ENCODE peak calls at places on chromosomes 16 and 17, in seven cellular contexts. One of them, this sample, is unnamed.

GRCh38 chr17:2971851-2972250 is 91.6 kb downstream of the OR1D5 start:
- DNase-seq in uterus: no peak
- DNase-seq in MM.1S: no peak
- DNase-seq in upper lobe of right lung: no peak
- DNase-seq in WERI-Rb-1: no peak
- DNase-seq in cardiac fibroblast: no peak
- DNase-seq in mammary epithelial cell: no peak
- DNase-seq in this sample: no peak

GRCh38 chr16:24208710-24209109 is 47.4 kb upstream of the CACNG3 start:
- DNase-seq in uterus: no peak
- DNase-seq in MM.1S: no peak
- DNase-seq in upper lobe of right lung: no peak
- DNase-seq in WERI-Rb-1: peak; percentile 95
- DNase-seq in cardiac fibroblast: no peak
- DNase-seq in mammary epithelial cell: no peak
- DNase-seq in this sample: no peak

GRCh38 chr17:8448310-8448709 is 12.6 kb downstream of the NDEL1 start:
- DNase-seq in uterus: no peak
- DNase-seq in MM.1S: no peak
- DNase-seq in upper lobe of right lung: no peak
- DNase-seq in WERI-Rb-1: no peak
- DNase-seq in cardiac fibroblast: no peak
- DNase-seq in mammary epithelial cell: no peak
- DNase-seq in this sample: no peak

GRCh38 chr17:16352838-16353701 is at the start of gene CENPV:
- DNase-seq in uterus: peak; percentile 48
- DNase-seq in MM.1S: no peak
- DNase-seq in upper lobe of right lung: peak; percentile 79
- DNase-seq in WERI-Rb-1: peak; percentile 64
- DNase-seq in cardiac fibroblast: no peak
- DNase-seq in mammary epithelial cell: peak; percentile 37
- DNase-seq in this sample: no peak

GRCh38 chr17:31489295-31490018 is 98.0 kb downstream of the RAB11FIP4 start:
- DNase-seq in uterus: no peak
- DNase-seq in MM.1S: no peak
- DNase-seq in upper lobe of right lung: peak; percentile 80
- DNase-seq in WERI-Rb-1: no peak
- DNase-seq in cardiac fibroblast: no peak
- DNase-seq in mammary epithelial cell: no peak
- DNase-seq in this sample: no peak

GRCh38 chr17:8221663-8222379 is 11.4 kb upstream of the AURKB start:
- DNase-seq in uterus: peak; percentile 93
- DNase-seq in MM.1S: peak; percentile 87
- DNase-seq in upper lobe of right lung: peak; percentile 88
- DNase-seq in WERI-Rb-1: peak; percentile 81
- DNase-seq in cardiac fibroblast: peak; percentile 96
- DNase-seq in mammary epithelial cell: peak; percentile 88
- DNase-seq in this sample: peak; percentile 56

GRCh38 chr16:81405702-81406113 is 38.9 kb upstream of the CMIP start:
- DNase-seq in uterus: no peak
- DNase-seq in MM.1S: no peak
- DNase-seq in upper lobe of right lung: no peak
- DNase-seq in WERI-Rb-1: no peak
- DNase-seq in cardiac fibroblast: peak; percentile 95
- DNase-seq in mammary epithelial cell: peak; percentile 98
- DNase-seq in this sample: peak; percentile 95

GRCh38 chr17:80261159-80261894 is 675 bp downstream of the RNF213 start:
- DNase-seq in uterus: peak; percentile 53
- DNase-seq in MM.1S: peak; percentile 42
- DNase-seq in upper lobe of right lung: peak; percentile 84
- DNase-seq in WERI-Rb-1: peak; percentile 81
- DNase-seq in cardiac fibroblast: peak; percentile 75
- DNase-seq in mammary epithelial cell: peak; percentile 57
- DNase-seq in this sample: no peak

GRCh38 chr16:10749680-10750035 is 6.0 kb downstream of the NUBP1 start:
- DNase-seq in uterus: no peak
- DNase-seq in MM.1S: no peak
- DNase-seq in upper lobe of right lung: peak; percentile 20
- DNase-seq in WERI-Rb-1: peak; percentile 19
- DNase-seq in cardiac fibroblast: peak; percentile 9
- DNase-seq in mammary epithelial cell: peak; percentile 57
- DNase-seq in this sample: no peak

GRCh38 chr16:67254809-67255552 is 6.2 kb downstream of the SLC9A5 start:
- DNase-seq in uterus: no peak
- DNase-seq in MM.1S: no peak
- DNase-seq in upper lobe of right lung: no peak
- DNase-seq in WERI-Rb-1: no peak
- DNase-seq in cardiac fibroblast: no peak
- DNase-seq in mammary epithelial cell: no peak
- DNase-seq in this sample: no peak

GRCh38 chr17:9360610-9361571 is 214.7 kb downstream of the STX8 start:
- DNase-seq in uterus: no peak
- DNase-seq in MM.1S: no peak
- DNase-seq in upper lobe of right lung: no peak
- DNase-seq in WERI-Rb-1: no peak
- DNase-seq in cardiac fibroblast: peak; percentile 74
- DNase-seq in mammary epithelial cell: peak; percentile 12
- DNase-seq in this sample: peak; percentile 50

GRCh38 chr16:86723699-86724098 is 145.3 kb downstream of the FOXL1 start:
- DNase-seq in uterus: no peak
- DNase-seq in MM.1S: no peak
- DNase-seq in upper lobe of right lung: no peak
- DNase-seq in WERI-Rb-1: no peak
- DNase-seq in cardiac fibroblast: no peak
- DNase-seq in mammary epithelial cell: no peak
- DNase-seq in this sample: no peak

GRCh38 chr16:2817496-2818277 is 650 bp downstream of the PRSS21 start:
- DNase-seq in uterus: no peak
- DNase-seq in MM.1S: no peak
- DNase-seq in upper lobe of right lung: no peak
- DNase-seq in WERI-Rb-1: peak; percentile 3
- DNase-seq in cardiac fibroblast: no peak
- DNase-seq in mammary epithelial cell: no peak
- DNase-seq in this sample: no peak

GRCh38 chr17:73281926-73282325 is 20.2 kb upstream of the CPSF4L start:
- DNase-seq in uterus: no peak
- DNase-seq in MM.1S: no peak
- DNase-seq in upper lobe of right lung: no peak
- DNase-seq in WERI-Rb-1: no peak
- DNase-seq in cardiac fibroblast: no peak
- DNase-seq in mammary epithelial cell: no peak
- DNase-seq in this sample: no peak

GRCh38 chr17:37107406-37108083 is 158.8 kb downstream of the AATF start:
- DNase-seq in uterus: no peak
- DNase-seq in MM.1S: no peak
- DNase-seq in upper lobe of right lung: peak; percentile 85
- DNase-seq in WERI-Rb-1: no peak
- DNase-seq in cardiac fibroblast: no peak
- DNase-seq in mammary epithelial cell: peak; percentile 76
- DNase-seq in this sample: no peak

GRCh38 chr16:29978564-29979270 is 5.0 kb downstream of the TAOK2 start:
- DNase-seq in uterus: no peak
- DNase-seq in MM.1S: no peak
- DNase-seq in upper lobe of right lung: peak; percentile 42
- DNase-seq in WERI-Rb-1: no peak
- DNase-seq in cardiac fibroblast: no peak
- DNase-seq in mammary epithelial cell: no peak
- DNase-seq in this sample: no peak

GRCh38 chr17:67274466-67274865 is 29.5 kb upstream of the HELZ start:
- DNase-seq in uterus: no peak
- DNase-seq in MM.1S: no peak
- DNase-seq in upper lobe of right lung: no peak
- DNase-seq in WERI-Rb-1: no peak
- DNase-seq in cardiac fibroblast: no peak
- DNase-seq in mammary epithelial cell: no peak
- DNase-seq in this sample: no peak

GRCh38 chr16:49333268-49333597 is 40.4 kb upstream of the C16orf78 start:
- DNase-seq in uterus: no peak
- DNase-seq in MM.1S: no peak
- DNase-seq in upper lobe of right lung: no peak
- DNase-seq in WERI-Rb-1: no peak
- DNase-seq in cardiac fibroblast: no peak
- DNase-seq in mammary epithelial cell: no peak
- DNase-seq in this sample: no peak
- TF ChIP-seq CTCF in uterus: no peak
- TF ChIP-seq CTCF in MM.1S: no peak
- TF ChIP-seq CTCF in upper lobe of right lung: no peak
- TF ChIP-seq CTCF in WERI-Rb-1: no peak
- TF ChIP-seq CTCF in cardiac fibroblast: no peak
- TF ChIP-seq CTCF in mammary epithelial cell: no peak
- TF ChIP-seq CTCF in this sample: no peak

GRCh38 chr17:38748329-38749221 is at the start of gene PCGF2:
- DNase-seq in uterus: peak; percentile 96
- DNase-seq in MM.1S: no peak
- DNase-seq in upper lobe of right lung: peak; percentile 94
- DNase-seq in WERI-Rb-1: peak; percentile 97
- DNase-seq in cardiac fibroblast: peak; percentile 90
- DNase-seq in mammary epithelial cell: peak; percentile 69
- DNase-seq in this sample: peak; percentile 25

GRCh38 chr17:38751144-38751802 is 1.3 kb upstream of the PSMB3 start:
- DNase-seq in uterus: no peak
- DNase-seq in MM.1S: peak; percentile 26
- DNase-seq in upper lobe of right lung: no peak
- DNase-seq in WERI-Rb-1: peak; percentile 43
- DNase-seq in cardiac fibroblast: no peak
- DNase-seq in mammary epithelial cell: peak; percentile 32
- DNase-seq in this sample: no peak

GRCh38 chr17:38749222-38750043 is 1.3 kb upstream of the PCGF2 start:
- DNase-seq in uterus: peak; percentile 91
- DNase-seq in MM.1S: no peak
- DNase-seq in upper lobe of right lung: peak; percentile 94
- DNase-seq in WERI-Rb-1: peak; percentile 90
- DNase-seq in cardiac fibroblast: peak; percentile 73
- DNase-seq in mammary epithelial cell: peak; percentile 67
- DNase-seq in this sample: peak; percentile 9

GRCh38 chr17:38750312-38751121 is 2.0 kb upstream of the PSMB3 start:
- DNase-seq in uterus: no peak
- DNase-seq in MM.1S: peak; percentile 24
- DNase-seq in upper lobe of right lung: no peak
- DNase-seq in WERI-Rb-1: no peak
- DNase-seq in cardiac fibroblast: no peak
- DNase-seq in mammary epithelial cell: peak; percentile 49
- DNase-seq in this sample: peak; percentile 31

DNA sequence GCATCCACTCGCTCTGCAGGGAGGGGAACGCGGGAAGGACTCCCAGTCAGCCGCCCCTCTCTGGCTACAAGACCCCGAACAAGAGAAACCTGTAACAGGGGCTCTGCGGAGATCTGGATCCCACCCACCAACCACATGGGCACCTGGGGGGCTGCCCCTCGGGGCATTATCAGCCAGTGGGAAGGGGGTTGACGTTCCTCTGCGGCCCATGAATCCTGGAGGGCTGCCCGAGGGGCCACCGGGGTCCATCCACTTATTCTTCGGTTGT is 1.8 kb upstream of the PCGF2 start:
- DNase-seq in uterus: no peak
- DNase-seq in MM.1S: no peak
- DNase-seq in upper lobe of right lung: no peak
- DNase-seq in WERI-Rb-1: no peak
- DNase-seq in cardiac fibroblast: no peak
- DNase-seq in mammary epithelial cell: no peak
- DNase-seq in this sample: no peak
- H3K4me3 ChIP-seq in uterus: peak overlapping the region; percentile 93
- H3K4me3 ChIP-seq in MM.1S: peak overlapping the region; percentile 93
- H3K4me3 ChIP-seq in upper lobe of right lung: peak overlapping the region; percentile 96
- H3K4me3 ChIP-seq in WERI-Rb-1: peak overlapping the region; percentile 92
- H3K4me3 ChIP-seq in cardiac fibroblast: peak overlapping the region; percentile 92
- H3K4me3 ChIP-seq in mammary epithelial cell: peak overlapping the region; percentile 97
- H3K4me3 ChIP-seq in this sample: peak overlapping the region; percentile 99

GRCh38 chr17:39080416-39081179 is 70.8 kb downstream of the PLXDC1 start:
- DNase-seq in uterus: peak; percentile 39
- DNase-seq in MM.1S: no peak
- DNase-seq in upper lobe of right lung: no peak
- DNase-seq in WERI-Rb-1: peak; percentile 89
- DNase-seq in cardiac fibroblast: peak; percentile 71
- DNase-seq in mammary epithelial cell: no peak
- DNase-seq in this sample: no peak

GRCh38 chr17:39079836-39080235 is 71.6 kb downstream of the PLXDC1 start:
- DNase-seq in uterus: no peak
- DNase-seq in MM.1S: no peak
- DNase-seq in upper lobe of right lung: no peak
- DNase-seq in WERI-Rb-1: peak; percentile 61
- DNase-seq in cardiac fibroblast: no peak
- DNase-seq in mammary epithelial cell: no peak
- DNase-seq in this sample: no peak

GRCh38 chr17:39077252-39077651 is 74.2 kb downstream of the PLXDC1 start:
- DNase-seq in uterus: no peak
- DNase-seq in MM.1S: no peak
- DNase-seq in upper lobe of right lung: no peak
- DNase-seq in WERI-Rb-1: no peak
- DNase-seq in cardiac fibroblast: no peak
- DNase-seq in mammary epithelial cell: no peak
- DNase-seq in this sample: no peak

GRCh38 chr17:39073916-39074315 is 77.5 kb downstream of the PLXDC1 start:
- DNase-seq in uterus: no peak
- DNase-seq in MM.1S: no peak
- DNase-seq in upper lobe of right lung: no peak
- DNase-seq in WERI-Rb-1: no peak
- DNase-seq in cardiac fibroblast: no peak
- DNase-seq in mammary epithelial cell: peak; percentile 86
- DNase-seq in this sample: no peak

GRCh38 chr17:39077874-39078273 is 73.6 kb downstream of the PLXDC1 start:
- DNase-seq in uterus: no peak
- DNase-seq in MM.1S: no peak
- DNase-seq in upper lobe of right lung: no peak
- DNase-seq in WERI-Rb-1: no peak
- DNase-seq in cardiac fibroblast: no peak
- DNase-seq in mammary epithelial cell: no peak
- DNase-seq in this sample: no peak
- TF ChIP-seq CTCF in uterus: no peak
- TF ChIP-seq CTCF in MM.1S: no peak
- TF ChIP-seq CTCF in upper lobe of right lung: no peak
- TF ChIP-seq CTCF in WERI-Rb-1: peak; percentile 52
- TF ChIP-seq CTCF in cardiac fibroblast: peak; percentile 4
- TF ChIP-seq CTCF in mammary epithelial cell: peak; percentile 5
- TF ChIP-seq CTCF in this sample: peak; percentile 21

DNA sequence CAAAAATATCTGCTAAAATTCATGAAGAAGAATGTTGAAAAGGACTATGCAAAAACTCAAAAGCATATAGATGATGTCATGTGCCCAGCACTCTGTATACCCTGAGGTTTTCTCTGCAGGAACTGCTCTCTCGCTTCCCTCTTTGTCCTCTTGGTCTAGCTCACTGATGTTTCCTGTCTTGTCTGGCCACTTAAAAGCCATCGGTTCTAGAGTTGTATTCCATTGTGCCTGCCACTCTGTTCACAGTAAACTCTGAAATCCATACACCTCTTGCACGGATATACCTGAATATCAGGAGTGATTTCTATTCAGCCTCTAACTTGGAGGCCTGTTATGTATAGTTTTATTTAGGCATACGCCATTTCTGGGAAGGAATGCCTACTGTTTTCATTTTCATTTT is 101.0 kb upstream of the CNTNAP4 start:
- DNase-seq in uterus: no peak
- DNase-seq in MM.1S: peak; percentile 32
- DNase-seq in upper lobe of right lung: no peak
- DNase-seq in WERI-Rb-1: no peak
- DNase-seq in cardiac fibroblast: no peak
- DNase-seq in mammary epithelial cell: no peak
- DNase-seq in this sample: no peak
- H3K4me3 ChIP-seq in uterus: no peak overlapping the region
- H3K4me3 ChIP-seq in MM.1S: peak overlapping the region; percentile 43
- H3K4me3 ChIP-seq in upper lobe of right lung: no peak overlapping the region
- H3K4me3 ChIP-seq in WERI-Rb-1: no peak overlapping the region
- H3K4me3 ChIP-seq in cardiac fibroblast: no peak overlapping the region
- H3K4me3 ChIP-seq in mammary epithelial cell: no peak overlapping the region
- H3K4me3 ChIP-seq in this sample: no peak overlapping the region